ENCODE peak calls at places on chromosome 19, in ten cellular contexts. One of them, this sample, is unnamed.

GRCh38 chr19:335072-335471 is 9.5 kb downstream of the MIER2 start:
- DNase-seq in activated T-helper 9 cell treated with anti-CD3 and anti-CD28 coated beads, Interleukin-2, amount 50 U/mL, for 16 hours: no peak
- DNase-seq in activated CD4-positive, CD25-positive, alpha-beta regulatory T cell treated with anti-CD3 and anti-CD28 coated beads, Interleukin-2, amount 50 U/mL, for 72 hours: no peak
- DNase-seq in activated naive CD8-positive, alpha-beta T cell treated with anti-CD3 and anti-CD28 coated beads for 36 hours: no peak
- DNase-seq in right cardiac atrium: no peak
- DNase-seq in effector memory CD4-positive, alpha-beta T cell: no peak
- DNase-seq in left kidney: no peak
- DNase-seq in activated B cell treated with CpG ODN at 0.5 μM for 24 hours: no peak
- DNase-seq in HEK293T: no peak
- DNase-seq in SJSA1: no peak
- DNase-seq in this sample: no peak

GRCh38 chr19:40677156-40677555 is 13.3 kb downstream of the NUMBL start:
- DNase-seq in HEK293T: no peak
- DNase-seq in SJSA1: no peak
- DNase-seq in right cardiac atrium: no peak
- DNase-seq in activated naive CD8-positive, alpha-beta T cell treated with anti-CD3 and anti-CD28 coated beads for 36 hours: no peak
- DNase-seq in effector memory CD4-positive, alpha-beta T cell: no peak
- DNase-seq in left kidney: no peak
- DNase-seq in activated CD4-positive, CD25-positive, alpha-beta regulatory T cell treated with anti-CD3 and anti-CD28 coated beads, Interleukin-2, amount 50 U/mL, for 72 hours: no peak
- DNase-seq in activated T-helper 9 cell treated with anti-CD3 and anti-CD28 coated beads, Interleukin-2, amount 50 U/mL, for 16 hours: no peak
- DNase-seq in activated B cell treated with CpG ODN at 0.5 μM for 24 hours: no peak
- DNase-seq in this sample: peak; percentile 61

GRCh38 chr19:1265611-1266115 is 3.5 kb upstream of the CIRBP start:
- DNase-seq in left kidney: peak; percentile 47
- DNase-seq in effector memory CD4-positive, alpha-beta T cell: no peak
- DNase-seq in activated B cell treated with CpG ODN at 0.5 μM for 24 hours: peak; percentile 64
- DNase-seq in activated T-helper 9 cell treated with anti-CD3 and anti-CD28 coated beads, Interleukin-2, amount 50 U/mL, for 16 hours: no peak
- DNase-seq in activated CD4-positive, CD25-positive, alpha-beta regulatory T cell treated with anti-CD3 and anti-CD28 coated beads, Interleukin-2, amount 50 U/mL, for 72 hours: no peak
- DNase-seq in right cardiac atrium: peak; percentile 89
- DNase-seq in SJSA1: no peak
- DNase-seq in HEK293T: no peak
- DNase-seq in activated naive CD8-positive, alpha-beta T cell treated with anti-CD3 and anti-CD28 coated beads for 36 hours: peak; percentile 71
- DNase-seq in this sample: peak; percentile 83

GRCh38 chr19:3056454-3057016 is 5.8 kb downstream of the TLE5 start:
- DNase-seq in left kidney: no peak
- DNase-seq in SJSA1: peak; percentile 97
- DNase-seq in activated T-helper 9 cell treated with anti-CD3 and anti-CD28 coated beads, Interleukin-2, amount 50 U/mL, for 16 hours: no peak
- DNase-seq in effector memory CD4-positive, alpha-beta T cell: no peak
- DNase-seq in HEK293T: no peak
- DNase-seq in activated CD4-positive, CD25-positive, alpha-beta regulatory T cell treated with anti-CD3 and anti-CD28 coated beads, Interleukin-2, amount 50 U/mL, for 72 hours: no peak
- DNase-seq in activated B cell treated with CpG ODN at 0.5 μM for 24 hours: no peak
- DNase-seq in activated naive CD8-positive, alpha-beta T cell treated with anti-CD3 and anti-CD28 coated beads for 36 hours: no peak
- DNase-seq in right cardiac atrium: no peak
- DNase-seq in this sample: no peak

GRCh38 chr19:51101171-51101865 is 6.9 kb downstream of the CTU1 start:
- DNase-seq in right cardiac atrium: no peak
- DNase-seq in HEK293T: no peak
- DNase-seq in left kidney: no peak
- DNase-seq in activated B cell treated with CpG ODN at 0.5 μM for 24 hours: no peak
- DNase-seq in activated CD4-positive, CD25-positive, alpha-beta regulatory T cell treated with anti-CD3 and anti-CD28 coated beads, Interleukin-2, amount 50 U/mL, for 72 hours: no peak
- DNase-seq in activated T-helper 9 cell treated with anti-CD3 and anti-CD28 coated beads, Interleukin-2, amount 50 U/mL, for 16 hours: no peak
- DNase-seq in effector memory CD4-positive, alpha-beta T cell: no peak
- DNase-seq in SJSA1: no peak
- DNase-seq in activated naive CD8-positive, alpha-beta T cell treated with anti-CD3 and anti-CD28 coated beads for 36 hours: no peak
- DNase-seq in this sample: no peak

GRCh38 chr19:14150770-14151661 is 14.6 kb upstream of the ASF1B start:
- DNase-seq in activated T-helper 9 cell treated with anti-CD3 and anti-CD28 coated beads, Interleukin-2, amount 50 U/mL, for 16 hours: no peak
- DNase-seq in HEK293T: no peak
- DNase-seq in activated naive CD8-positive, alpha-beta T cell treated with anti-CD3 and anti-CD28 coated beads for 36 hours: no peak
- DNase-seq in right cardiac atrium: peak; percentile 60
- DNase-seq in SJSA1: no peak
- DNase-seq in activated B cell treated with CpG ODN at 0.5 μM for 24 hours: no peak
- DNase-seq in effector memory CD4-positive, alpha-beta T cell: no peak
- DNase-seq in left kidney: no peak
- DNase-seq in activated CD4-positive, CD25-positive, alpha-beta regulatory T cell treated with anti-CD3 and anti-CD28 coated beads, Interleukin-2, amount 50 U/mL, for 72 hours: no peak
- DNase-seq in this sample: peak; percentile 81

GRCh38 chr19:19661141-19661674 is 2.3 kb downstream of the ATP13A1 start:
- DNase-seq in activated B cell treated with CpG ODN at 0.5 μM for 24 hours: no peak
- DNase-seq in activated T-helper 9 cell treated with anti-CD3 and anti-CD28 coated beads, Interleukin-2, amount 50 U/mL, for 16 hours: no peak
- DNase-seq in left kidney: no peak
- DNase-seq in SJSA1: no peak
- DNase-seq in activated CD4-positive, CD25-positive, alpha-beta regulatory T cell treated with anti-CD3 and anti-CD28 coated beads, Interleukin-2, amount 50 U/mL, for 72 hours: no peak
- DNase-seq in HEK293T: peak; percentile 3
- DNase-seq in activated naive CD8-positive, alpha-beta T cell treated with anti-CD3 and anti-CD28 coated beads for 36 hours: no peak
- DNase-seq in effector memory CD4-positive, alpha-beta T cell: no peak
- DNase-seq in right cardiac atrium: no peak
- DNase-seq in this sample: peak; percentile 49

GRCh38 chr19:38183227-38183914 is 40.7 kb downstream of the DPF1 start:
- DNase-seq in right cardiac atrium: peak; percentile 81
- DNase-seq in activated B cell treated with CpG ODN at 0.5 μM for 24 hours: no peak
- DNase-seq in HEK293T: no peak
- DNase-seq in activated T-helper 9 cell treated with anti-CD3 and anti-CD28 coated beads, Interleukin-2, amount 50 U/mL, for 16 hours: no peak
- DNase-seq in activated CD4-positive, CD25-positive, alpha-beta regulatory T cell treated with anti-CD3 and anti-CD28 coated beads, Interleukin-2, amount 50 U/mL, for 72 hours: no peak
- DNase-seq in effector memory CD4-positive, alpha-beta T cell: no peak
- DNase-seq in left kidney: peak; percentile 74
- DNase-seq in activated naive CD8-positive, alpha-beta T cell treated with anti-CD3 and anti-CD28 coated beads for 36 hours: no peak
- DNase-seq in SJSA1: no peak
- DNase-seq in this sample: peak; percentile 82

GRCh38 chr19:18418034-18418724 is 1.0 kb upstream of the SSBP4 start:
- DNase-seq in SJSA1: no peak
- DNase-seq in activated T-helper 9 cell treated with anti-CD3 and anti-CD28 coated beads, Interleukin-2, amount 50 U/mL, for 16 hours: no peak
- DNase-seq in activated CD4-positive, CD25-positive, alpha-beta regulatory T cell treated with anti-CD3 and anti-CD28 coated beads, Interleukin-2, amount 50 U/mL, for 72 hours: no peak
- DNase-seq in left kidney: no peak
- DNase-seq in right cardiac atrium: peak; percentile 86
- DNase-seq in HEK293T: no peak
- DNase-seq in activated naive CD8-positive, alpha-beta T cell treated with anti-CD3 and anti-CD28 coated beads for 36 hours: no peak
- DNase-seq in effector memory CD4-positive, alpha-beta T cell: no peak
- DNase-seq in activated B cell treated with CpG ODN at 0.5 μM for 24 hours: no peak
- DNase-seq in this sample: peak; percentile 89

GRCh38 chr19:19170053-19170945 is at the start of gene MEF2B:
- DNase-seq in HEK293T: peak; percentile 95
- DNase-seq in effector memory CD4-positive, alpha-beta T cell: peak; percentile 63
- DNase-seq in activated B cell treated with CpG ODN at 0.5 μM for 24 hours: peak; percentile 89
- DNase-seq in activated CD4-positive, CD25-positive, alpha-beta regulatory T cell treated with anti-CD3 and anti-CD28 coated beads, Interleukin-2, amount 50 U/mL, for 72 hours: peak; percentile 81
- DNase-seq in SJSA1: no peak
- DNase-seq in left kidney: peak; percentile 95
- DNase-seq in right cardiac atrium: peak; percentile 91
- DNase-seq in activated naive CD8-positive, alpha-beta T cell treated with anti-CD3 and anti-CD28 coated beads for 36 hours: peak; percentile 86
- DNase-seq in activated T-helper 9 cell treated with anti-CD3 and anti-CD28 coated beads, Interleukin-2, amount 50 U/mL, for 16 hours: peak; percentile 63
- DNase-seq in this sample: peak; percentile 86

GRCh38 chr19:38107129-38107528 is 116.9 kb downstream of the DPF1 start:
- DNase-seq in activated naive CD8-positive, alpha-beta T cell treated with anti-CD3 and anti-CD28 coated beads for 36 hours: no peak
- DNase-seq in SJSA1: no peak
- DNase-seq in activated B cell treated with CpG ODN at 0.5 μM for 24 hours: no peak
- DNase-seq in effector memory CD4-positive, alpha-beta T cell: no peak
- DNase-seq in activated T-helper 9 cell treated with anti-CD3 and anti-CD28 coated beads, Interleukin-2, amount 50 U/mL, for 16 hours: no peak
- DNase-seq in right cardiac atrium: no peak
- DNase-seq in left kidney: no peak
- DNase-seq in activated CD4-positive, CD25-positive, alpha-beta regulatory T cell treated with anti-CD3 and anti-CD28 coated beads, Interleukin-2, amount 50 U/mL, for 72 hours: no peak
- DNase-seq in HEK293T: no peak
- DNase-seq in this sample: no peak

GRCh38 chr19:5561559-5561958 is 6.2 kb downstream of the TINCR start:
- DNase-seq in activated naive CD8-positive, alpha-beta T cell treated with anti-CD3 and anti-CD28 coated beads for 36 hours: no peak
- DNase-seq in SJSA1: no peak
- DNase-seq in activated T-helper 9 cell treated with anti-CD3 and anti-CD28 coated beads, Interleukin-2, amount 50 U/mL, for 16 hours: no peak
- DNase-seq in left kidney: no peak
- DNase-seq in HEK293T: no peak
- DNase-seq in activated B cell treated with CpG ODN at 0.5 μM for 24 hours: no peak
- DNase-seq in right cardiac atrium: no peak
- DNase-seq in activated CD4-positive, CD25-positive, alpha-beta regulatory T cell treated with anti-CD3 and anti-CD28 coated beads, Interleukin-2, amount 50 U/mL, for 72 hours: no peak
- DNase-seq in effector memory CD4-positive, alpha-beta T cell: no peak
- DNase-seq in this sample: no peak

GRCh38 chr19:40995355-40995754 is 4.3 kb downstream of the CYP2B6 start:
- DNase-seq in right cardiac atrium: no peak
- DNase-seq in activated naive CD8-positive, alpha-beta T cell treated with anti-CD3 and anti-CD28 coated beads for 36 hours: no peak
- DNase-seq in effector memory CD4-positive, alpha-beta T cell: no peak
- DNase-seq in activated CD4-positive, CD25-positive, alpha-beta regulatory T cell treated with anti-CD3 and anti-CD28 coated beads, Interleukin-2, amount 50 U/mL, for 72 hours: no peak
- DNase-seq in SJSA1: no peak
- DNase-seq in activated B cell treated with CpG ODN at 0.5 μM for 24 hours: no peak
- DNase-seq in HEK293T: no peak
- DNase-seq in left kidney: no peak
- DNase-seq in activated T-helper 9 cell treated with anti-CD3 and anti-CD28 coated beads, Interleukin-2, amount 50 U/mL, for 16 hours: no peak
- DNase-seq in this sample: no peak

GRCh38 chr19:42433503-42434260 is 6.5 kb upstream of the LIPE start:
- DNase-seq in SJSA1: no peak
- DNase-seq in HEK293T: peak; percentile 71
- DNase-seq in effector memory CD4-positive, alpha-beta T cell: peak; percentile 43
- DNase-seq in activated T-helper 9 cell treated with anti-CD3 and anti-CD28 coated beads, Interleukin-2, amount 50 U/mL, for 16 hours: peak; percentile 57
- DNase-seq in activated naive CD8-positive, alpha-beta T cell treated with anti-CD3 and anti-CD28 coated beads for 36 hours: peak; percentile 47
- DNase-seq in activated B cell treated with CpG ODN at 0.5 μM for 24 hours: no peak
- DNase-seq in right cardiac atrium: peak; percentile 92
- DNase-seq in activated CD4-positive, CD25-positive, alpha-beta regulatory T cell treated with anti-CD3 and anti-CD28 coated beads, Interleukin-2, amount 50 U/mL, for 72 hours: peak; percentile 58
- DNase-seq in left kidney: peak; percentile 91
- DNase-seq in this sample: peak; percentile 64

GRCh38 chr19:55340784-55341147 is 1.1 kb downstream of the KMT5C start:
- DNase-seq in effector memory CD4-positive, alpha-beta T cell: no peak
- DNase-seq in right cardiac atrium: no peak
- DNase-seq in SJSA1: no peak
- DNase-seq in activated CD4-positive, CD25-positive, alpha-beta regulatory T cell treated with anti-CD3 and anti-CD28 coated beads, Interleukin-2, amount 50 U/mL, for 72 hours: no peak
- DNase-seq in activated B cell treated with CpG ODN at 0.5 μM for 24 hours: no peak
- DNase-seq in HEK293T: no peak
- DNase-seq in activated naive CD8-positive, alpha-beta T cell treated with anti-CD3 and anti-CD28 coated beads for 36 hours: peak; percentile 40
- DNase-seq in activated T-helper 9 cell treated with anti-CD3 and anti-CD28 coated beads, Interleukin-2, amount 50 U/mL, for 16 hours: no peak
- DNase-seq in left kidney: peak; percentile 76
- DNase-seq in this sample: no peak

GRCh38 chr19:42441047-42441440 is 1.7 kb downstream of the CXCL17 start:
- DNase-seq in activated CD4-positive, CD25-positive, alpha-beta regulatory T cell treated with anti-CD3 and anti-CD28 coated beads, Interleukin-2, amount 50 U/mL, for 72 hours: no peak
- DNase-seq in HEK293T: no peak
- DNase-seq in SJSA1: no peak
- DNase-seq in left kidney: no peak
- DNase-seq in effector memory CD4-positive, alpha-beta T cell: no peak
- DNase-seq in activated B cell treated with CpG ODN at 0.5 μM for 24 hours: no peak
- DNase-seq in activated T-helper 9 cell treated with anti-CD3 and anti-CD28 coated beads, Interleukin-2, amount 50 U/mL, for 16 hours: no peak
- DNase-seq in right cardiac atrium: no peak
- DNase-seq in activated naive CD8-positive, alpha-beta T cell treated with anti-CD3 and anti-CD28 coated beads for 36 hours: no peak
- DNase-seq in this sample: peak; percentile 65

GRCh38 chr19:34418300-34418699 is 9.9 kb upstream of the UBA2 start:
- DNase-seq in activated CD4-positive, CD25-positive, alpha-beta regulatory T cell treated with anti-CD3 and anti-CD28 coated beads, Interleukin-2, amount 50 U/mL, for 72 hours: no peak
- DNase-seq in activated T-helper 9 cell treated with anti-CD3 and anti-CD28 coated beads, Interleukin-2, amount 50 U/mL, for 16 hours: no peak
- DNase-seq in HEK293T: no peak
- DNase-seq in left kidney: no peak
- DNase-seq in SJSA1: no peak
- DNase-seq in right cardiac atrium: no peak
- DNase-seq in activated naive CD8-positive, alpha-beta T cell treated with anti-CD3 and anti-CD28 coated beads for 36 hours: no peak
- DNase-seq in activated B cell treated with CpG ODN at 0.5 μM for 24 hours: no peak
- DNase-seq in effector memory CD4-positive, alpha-beta T cell: no peak
- DNase-seq in this sample: no peak

GRCh38 chr19:40612831-40613668 is 11.9 kb downstream of the LTBP4 start:
- DNase-seq in activated CD4-positive, CD25-positive, alpha-beta regulatory T cell treated with anti-CD3 and anti-CD28 coated beads, Interleukin-2, amount 50 U/mL, for 72 hours: peak; percentile 82
- DNase-seq in right cardiac atrium: peak; percentile 86
- DNase-seq in activated T-helper 9 cell treated with anti-CD3 and anti-CD28 coated beads, Interleukin-2, amount 50 U/mL, for 16 hours: peak; percentile 62
- DNase-seq in HEK293T: peak; percentile 89
- DNase-seq in left kidney: peak; percentile 74
- DNase-seq in activated naive CD8-positive, alpha-beta T cell treated with anti-CD3 and anti-CD28 coated beads for 36 hours: peak; percentile 77
- DNase-seq in effector memory CD4-positive, alpha-beta T cell: no peak
- DNase-seq in activated B cell treated with CpG ODN at 0.5 μM for 24 hours: peak; percentile 72
- DNase-seq in SJSA1: peak; percentile 73
- DNase-seq in this sample: peak; percentile 64

GRCh38 chr19:17078038-17078919 is 2.7 kb downstream of the MYO9B start:
- DNase-seq in HEK293T: no peak
- DNase-seq in effector memory CD4-positive, alpha-beta T cell: no peak
- DNase-seq in activated CD4-positive, CD25-positive, alpha-beta regulatory T cell treated with anti-CD3 and anti-CD28 coated beads, Interleukin-2, amount 50 U/mL, for 72 hours: no peak
- DNase-seq in activated naive CD8-positive, alpha-beta T cell treated with anti-CD3 and anti-CD28 coated beads for 36 hours: no peak
- DNase-seq in activated B cell treated with CpG ODN at 0.5 μM for 24 hours: no peak
- DNase-seq in SJSA1: no peak
- DNase-seq in right cardiac atrium: peak; percentile 51
- DNase-seq in left kidney: no peak
- DNase-seq in activated T-helper 9 cell treated with anti-CD3 and anti-CD28 coated beads, Interleukin-2, amount 50 U/mL, for 16 hours: no peak
- DNase-seq in this sample: no peak

GRCh38 chr19:10009269-10009665 is 1.0 kb downstream of the COL5A3 start:
- DNase-seq in SJSA1: no peak
- DNase-seq in left kidney: peak; percentile 83
- DNase-seq in activated T-helper 9 cell treated with anti-CD3 and anti-CD28 coated beads, Interleukin-2, amount 50 U/mL, for 16 hours: peak; percentile 43
- DNase-seq in effector memory CD4-positive, alpha-beta T cell: peak; percentile 9
- DNase-seq in activated naive CD8-positive, alpha-beta T cell treated with anti-CD3 and anti-CD28 coated beads for 36 hours: peak; percentile 28
- DNase-seq in activated B cell treated with CpG ODN at 0.5 μM for 24 hours: no peak
- DNase-seq in activated CD4-positive, CD25-positive, alpha-beta regulatory T cell treated with anti-CD3 and anti-CD28 coated beads, Interleukin-2, amount 50 U/mL, for 72 hours: no peak
- DNase-seq in right cardiac atrium: peak; percentile 93
- DNase-seq in HEK293T: peak; percentile 69
- DNase-seq in this sample: no peak

GRCh38 chr19:10295847-10296591 is 6.3 kb downstream of the ICAM5 start:
- DNase-seq in activated B cell treated with CpG ODN at 0.5 μM for 24 hours: no peak
- DNase-seq in HEK293T: no peak
- DNase-seq in activated T-helper 9 cell treated with anti-CD3 and anti-CD28 coated beads, Interleukin-2, amount 50 U/mL, for 16 hours: no peak
- DNase-seq in left kidney: peak; percentile 54
- DNase-seq in right cardiac atrium: no peak
- DNase-seq in activated naive CD8-positive, alpha-beta T cell treated with anti-CD3 and anti-CD28 coated beads for 36 hours: no peak
- DNase-seq in effector memory CD4-positive, alpha-beta T cell: no peak
- DNase-seq in activated CD4-positive, CD25-positive, alpha-beta regulatory T cell treated with anti-CD3 and anti-CD28 coated beads, Interleukin-2, amount 50 U/mL, for 72 hours: no peak
- DNase-seq in SJSA1: no peak
- DNase-seq in this sample: no peak

GRCh38 chr19:44624840-44625354 is 11.5 kb downstream of the IGSF23 start:
- DNase-seq in right cardiac atrium: no peak
- DNase-seq in activated naive CD8-positive, alpha-beta T cell treated with anti-CD3 and anti-CD28 coated beads for 36 hours: no peak
- DNase-seq in activated B cell treated with CpG ODN at 0.5 μM for 24 hours: no peak
- DNase-seq in activated T-helper 9 cell treated with anti-CD3 and anti-CD28 coated beads, Interleukin-2, amount 50 U/mL, for 16 hours: no peak
- DNase-seq in HEK293T: no peak
- DNase-seq in effector memory CD4-positive, alpha-beta T cell: no peak
- DNase-seq in SJSA1: no peak
- DNase-seq in activated CD4-positive, CD25-positive, alpha-beta regulatory T cell treated with anti-CD3 and anti-CD28 coated beads, Interleukin-2, amount 50 U/mL, for 72 hours: no peak
- DNase-seq in left kidney: no peak
- DNase-seq in this sample: no peak

GRCh38 chr19:3211191-3211590 is 13.3 kb upstream of the CELF5 start:
- DNase-seq in activated T-helper 9 cell treated with anti-CD3 and anti-CD28 coated beads, Interleukin-2, amount 50 U/mL, for 16 hours: no peak
- DNase-seq in activated naive CD8-positive, alpha-beta T cell treated with anti-CD3 and anti-CD28 coated beads for 36 hours: no peak
- DNase-seq in right cardiac atrium: peak; percentile 51
- DNase-seq in left kidney: no peak
- DNase-seq in effector memory CD4-positive, alpha-beta T cell: no peak
- DNase-seq in activated CD4-positive, CD25-positive, alpha-beta regulatory T cell treated with anti-CD3 and anti-CD28 coated beads, Interleukin-2, amount 50 U/mL, for 72 hours: no peak
- DNase-seq in activated B cell treated with CpG ODN at 0.5 μM for 24 hours: no peak
- DNase-seq in SJSA1: no peak
- DNase-seq in HEK293T: no peak
- DNase-seq in this sample: no peak

GRCh38 chr19:28066988-28067387 is 1146.0 kb downstream of the UQCRFS1 start:
- DNase-seq in HEK293T: no peak
- DNase-seq in activated naive CD8-positive, alpha-beta T cell treated with anti-CD3 and anti-CD28 coated beads for 36 hours: no peak
- DNase-seq in activated T-helper 9 cell treated with anti-CD3 and anti-CD28 coated beads, Interleukin-2, amount 50 U/mL, for 16 hours: no peak
- DNase-seq in left kidney: no peak
- DNase-seq in activated CD4-positive, CD25-positive, alpha-beta regulatory T cell treated with anti-CD3 and anti-CD28 coated beads, Interleukin-2, amount 50 U/mL, for 72 hours: no peak
- DNase-seq in activated B cell treated with CpG ODN at 0.5 μM for 24 hours: no peak
- DNase-seq in effector memory CD4-positive, alpha-beta T cell: no peak
- DNase-seq in right cardiac atrium: peak; percentile 28
- DNase-seq in SJSA1: no peak
- DNase-seq in this sample: peak; percentile 49

GRCh38 chr19:4052993-4053422 is 13.7 kb downstream of the ZBTB7A start:
- DNase-seq in HEK293T: no peak
- DNase-seq in left kidney: no peak
- DNase-seq in effector memory CD4-positive, alpha-beta T cell: no peak
- DNase-seq in activated CD4-positive, CD25-positive, alpha-beta regulatory T cell treated with anti-CD3 and anti-CD28 coated beads, Interleukin-2, amount 50 U/mL, for 72 hours: no peak
- DNase-seq in activated naive CD8-positive, alpha-beta T cell treated with anti-CD3 and anti-CD28 coated beads for 36 hours: no peak
- DNase-seq in activated T-helper 9 cell treated with anti-CD3 and anti-CD28 coated beads, Interleukin-2, amount 50 U/mL, for 16 hours: no peak
- DNase-seq in activated B cell treated with CpG ODN at 0.5 μM for 24 hours: no peak
- DNase-seq in SJSA1: no peak
- DNase-seq in right cardiac atrium: peak; percentile 47
- DNase-seq in this sample: no peak

GRCh38 chr19:48992571-48993174 is 436 bp downstream of the GYS1 start:
- DNase-seq in right cardiac atrium: peak; percentile 75
- DNase-seq in SJSA1: no peak
- DNase-seq in activated T-helper 9 cell treated with anti-CD3 and anti-CD28 coated beads, Interleukin-2, amount 50 U/mL, for 16 hours: no peak
- DNase-seq in HEK293T: no peak
- DNase-seq in activated CD4-positive, CD25-positive, alpha-beta regulatory T cell treated with anti-CD3 and anti-CD28 coated beads, Interleukin-2, amount 50 U/mL, for 72 hours: no peak
- DNase-seq in left kidney: no peak
- DNase-seq in effector memory CD4-positive, alpha-beta T cell: peak; percentile 3
- DNase-seq in activated B cell treated with CpG ODN at 0.5 μM for 24 hours: no peak
- DNase-seq in activated naive CD8-positive, alpha-beta T cell treated with anti-CD3 and anti-CD28 coated beads for 36 hours: no peak
- DNase-seq in this sample: no peak

GRCh38 chr19:32178401-32178800 is 167.0 kb upstream of the ZNF507 start:
- DNase-seq in activated CD4-positive, CD25-positive, alpha-beta regulatory T cell treated with anti-CD3 and anti-CD28 coated beads, Interleukin-2, amount 50 U/mL, for 72 hours: no peak
- DNase-seq in HEK293T: no peak
- DNase-seq in activated B cell treated with CpG ODN at 0.5 μM for 24 hours: no peak
- DNase-seq in effector memory CD4-positive, alpha-beta T cell: no peak
- DNase-seq in SJSA1: no peak
- DNase-seq in activated naive CD8-positive, alpha-beta T cell treated with anti-CD3 and anti-CD28 coated beads for 36 hours: no peak
- DNase-seq in right cardiac atrium: no peak
- DNase-seq in activated T-helper 9 cell treated with anti-CD3 and anti-CD28 coated beads, Interleukin-2, amount 50 U/mL, for 16 hours: no peak
- DNase-seq in left kidney: no peak
- DNase-seq in this sample: no peak

GRCh38 chr19:13757805-13758772 is 6.2 kb upstream of the MRI1 start:
- DNase-seq in HEK293T: no peak
- DNase-seq in SJSA1: no peak
- DNase-seq in effector memory CD4-positive, alpha-beta T cell: no peak
- DNase-seq in activated CD4-positive, CD25-positive, alpha-beta regulatory T cell treated with anti-CD3 and anti-CD28 coated beads, Interleukin-2, amount 50 U/mL, for 72 hours: no peak
- DNase-seq in activated naive CD8-positive, alpha-beta T cell treated with anti-CD3 and anti-CD28 coated beads for 36 hours: no peak
- DNase-seq in activated T-helper 9 cell treated with anti-CD3 and anti-CD28 coated beads, Interleukin-2, amount 50 U/mL, for 16 hours: no peak
- DNase-seq in right cardiac atrium: no peak
- DNase-seq in left kidney: no peak
- DNase-seq in activated B cell treated with CpG ODN at 0.5 μM for 24 hours: no peak
- DNase-seq in this sample: no peak

This sample was measured in upper lobe of left lung.